ENCODE peak calls at places on chromosomes 6 and 20, in four cellular contexts. X is K562, D is cardiac muscle cell, P is tibial artery. W is an unnamed sample.

GRCh38 chr20:19070036-19070435 is 142.4 kb upstream of the SLC24A3 start:
- DNase-seq in P (no peak), X (no peak), D (no peak), W (no peak)

GRCh38 chr6:164982389-164982788 is 327.0 kb downstream of the C6orf118 start:
- DNase-seq in P (no peak), X (no peak), D (no peak), W (no peak)

GRCh38 chr6:33592595-33593413 is 12.7 kb upstream of the BAK1 start:
- DNase-seq in X (no peak), P (no peak), D (no peak), W (no peak)

GRCh38 chr6:23002044-23002619 is 432.8 kb downstream of the HDGFL1 start:
- DNase-seq in X (no peak), P (no peak), D (no peak), W (no peak)

GRCh38 chr6:7328159-7328713 is 15.2 kb upstream of the SSR1 start:
- DNase-seq in X (no peak), P (no peak), D (no peak), W (no peak)

GRCh38 chr6:143564484-143565017 is 53.0 kb upstream of the FUCA2 start:
- DNase-seq in P (no peak), D (no peak), X (no peak), W (no peak)

GRCh38 chr6:4666886-4667513 is 109.2 kb upstream of the CDYL start:
- DNase-seq in X (no peak), P (no peak), D (no peak), W (no peak)

GRCh38 chr20:29873946-29874345 is 1383.5 kb upstream of the DEFB115 start:
- DNase-seq in P (peak; percentile 47), X (no peak), D (peak; percentile 65), W (peak; percentile 94)

GRCh38 chr20:37902504-37903313 is at the start of gene VSTM2L:
- DNase-seq in D (peak; percentile 75), P (no peak), X (peak; percentile 46), W (peak; percentile 35)

GRCh38 chr20:37903317-37904007 is 535 bp downstream of the VSTM2L start:
- DNase-seq in P (no peak), X (no peak), D (no peak), W (no peak)

GRCh38 chr20:37901280-37901666 is 1.7 kb upstream of the VSTM2L start:
- DNase-seq in D (no peak), P (no peak), X (peak; percentile 40), W (no peak)

GRCh38 chr20:37904008-37904675 is 1.2 kb downstream of the VSTM2L start:
- DNase-seq in P (no peak), X (no peak), D (no peak), W (no peak)

DNA sequence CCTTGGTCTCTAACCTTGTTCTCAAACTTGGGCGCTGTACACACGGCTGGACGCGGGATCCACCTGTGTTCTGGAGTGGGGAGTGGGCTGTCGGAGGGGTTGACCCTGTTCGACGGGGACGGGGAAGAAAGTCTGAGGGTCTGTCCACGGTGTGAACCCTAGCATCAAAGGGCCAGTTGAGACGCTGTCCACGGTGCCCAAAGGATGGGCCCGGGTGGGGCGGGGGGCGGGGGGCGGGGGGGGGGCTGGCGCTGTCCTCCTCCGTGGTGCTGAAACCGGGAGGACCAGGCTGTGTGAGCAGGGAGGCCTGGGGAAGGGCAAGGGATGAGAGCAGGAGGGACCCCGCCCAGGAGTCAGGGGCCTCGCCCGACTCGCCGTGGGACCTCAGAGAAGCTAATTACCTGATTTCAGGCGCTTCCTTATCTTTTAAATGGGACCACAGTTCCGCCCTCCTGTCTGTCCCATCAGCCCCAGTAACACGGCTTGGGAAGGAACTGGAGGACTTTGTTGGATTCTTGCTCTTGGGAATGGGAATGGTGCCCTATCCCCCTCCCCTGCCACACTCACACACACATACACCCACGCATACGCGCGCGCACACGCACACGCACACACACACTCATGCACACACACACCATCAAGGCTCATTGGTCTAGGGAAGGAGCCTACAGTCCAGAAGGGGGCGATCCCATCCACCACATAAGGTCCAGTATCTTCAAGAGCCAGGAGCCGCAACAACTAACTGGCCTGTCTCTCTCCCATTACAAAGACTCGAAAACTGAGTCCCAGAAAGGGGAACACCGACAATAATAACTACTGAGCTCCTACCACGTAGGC is 1.0 kb upstream of the VSTM2L start:
- DNase-seq in P (no peak), D (peak; percentile 73), X (peak; percentile 84), W (no peak)
- TF ChIP-seq CTCF in P (peak; percentile 27), D (peak; percentile 46), X (peak; percentile 71), W (no peak)

GRCh38 chr20:38919683-38920082 is 6.5 kb upstream of the FAM83D start:
- DNase-seq in D (no peak), X (no peak), P (no peak), W (no peak)
- H3K27ac ChIP-seq in D (no peak overlapping the region), X (no peak overlapping the region), P (no peak overlapping the region), W (no peak overlapping the region)

GRCh38 chr6:28983838-28984237 is 21.3 kb downstream of the ZNF311 start:
- DNase-seq in D (no peak), X (no peak), P (no peak), W (no peak)

GRCh38 chr6:28985396-28986164 is 19.5 kb downstream of the ZNF311 start:
- DNase-seq in P (peak; percentile 85), X (no peak), D (peak; percentile 98), W (peak; percentile 77)

DNA sequence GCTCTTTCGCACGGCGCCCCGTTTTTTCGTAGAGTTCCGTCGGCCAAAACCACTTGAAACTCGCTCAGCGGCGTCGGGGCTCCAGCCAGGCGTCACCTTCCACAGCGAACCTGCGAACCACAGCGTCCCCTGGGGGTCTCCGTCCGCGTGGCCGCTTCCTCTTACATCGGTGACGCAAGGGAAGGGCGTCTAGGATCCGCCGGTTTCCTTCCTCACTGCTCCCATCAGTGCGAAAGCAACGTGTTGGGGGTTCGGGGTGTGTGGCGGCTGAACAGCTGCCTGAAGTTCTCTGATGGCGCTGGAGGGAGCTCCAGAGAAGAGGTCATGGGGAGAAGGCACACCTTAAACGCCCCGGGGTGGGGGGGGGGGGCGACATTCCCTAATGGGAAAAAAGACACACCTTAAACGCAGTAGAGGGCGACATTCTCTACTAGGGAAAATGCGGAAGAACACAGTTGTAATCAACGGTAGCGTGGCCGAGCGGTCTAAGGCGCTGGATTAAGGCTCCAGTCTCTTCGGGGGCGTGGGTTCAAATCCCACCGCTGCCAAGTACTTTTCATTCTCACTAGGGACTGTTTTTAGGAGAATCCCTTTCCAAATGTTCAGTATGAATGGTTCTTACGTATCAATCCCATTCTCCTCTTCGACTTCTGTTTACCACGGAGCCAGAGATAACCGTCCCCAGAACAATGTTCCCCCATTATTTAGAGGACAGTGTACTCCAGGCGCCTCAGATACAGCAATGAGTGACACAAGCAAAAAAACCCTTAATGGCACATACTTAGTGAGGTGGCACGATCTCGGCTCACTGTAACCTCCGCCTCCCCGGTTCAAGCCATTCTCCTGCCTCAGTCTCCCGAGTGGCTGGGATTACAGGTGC is 16.3 kb downstream of the ZNF311 start:
- DNase-seq in D (peak; percentile 86), X (peak; percentile 70), P (no peak), W (peak; percentile 38)
- TF ChIP-seq CTCF in D (peak; percentile 64), X (peak; percentile 67), P (no peak), W (no peak)

DNA sequence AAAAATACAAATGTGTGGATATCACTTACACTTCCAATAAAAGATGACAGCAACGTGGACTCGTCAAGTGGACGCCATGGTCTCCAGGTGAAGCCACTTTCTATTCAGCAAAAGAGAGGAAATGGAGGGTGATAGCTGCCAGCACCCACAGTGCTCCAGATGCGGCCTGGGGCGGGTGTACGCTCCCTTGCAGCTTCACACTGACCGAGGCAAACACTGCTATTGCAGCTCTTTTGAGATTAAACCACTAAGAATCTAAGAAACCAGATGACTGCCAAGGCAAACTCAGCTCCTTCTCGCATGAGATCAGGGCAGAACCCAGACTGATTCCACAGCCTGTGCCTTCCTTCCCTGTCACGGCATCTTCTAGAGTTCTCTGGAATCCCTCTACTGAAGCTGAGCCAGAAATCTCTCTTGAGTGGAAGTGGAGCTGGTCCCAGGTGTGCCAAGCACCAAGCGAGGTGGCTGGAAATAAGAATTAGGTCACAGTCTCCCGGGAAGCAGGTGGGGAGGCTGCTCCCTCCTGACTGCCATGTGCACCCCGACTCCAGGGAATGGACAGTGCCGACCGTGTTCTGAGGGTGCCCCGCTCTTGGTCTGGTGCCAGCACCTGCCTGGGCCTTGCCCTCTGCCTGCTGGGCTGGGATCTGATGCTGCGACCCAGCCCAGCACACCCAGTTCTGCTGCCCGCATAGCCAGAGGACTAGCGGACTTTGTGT is 90.1 kb upstream of the AFDN start:
- DNase-seq in D (peak; percentile 50), X (no peak), P (no peak), W (no peak)
- H3K27ac ChIP-seq in D (no peak overlapping the region), X (no peak overlapping the region), P (no peak overlapping the region), W (no peak overlapping the region)

DNA sequence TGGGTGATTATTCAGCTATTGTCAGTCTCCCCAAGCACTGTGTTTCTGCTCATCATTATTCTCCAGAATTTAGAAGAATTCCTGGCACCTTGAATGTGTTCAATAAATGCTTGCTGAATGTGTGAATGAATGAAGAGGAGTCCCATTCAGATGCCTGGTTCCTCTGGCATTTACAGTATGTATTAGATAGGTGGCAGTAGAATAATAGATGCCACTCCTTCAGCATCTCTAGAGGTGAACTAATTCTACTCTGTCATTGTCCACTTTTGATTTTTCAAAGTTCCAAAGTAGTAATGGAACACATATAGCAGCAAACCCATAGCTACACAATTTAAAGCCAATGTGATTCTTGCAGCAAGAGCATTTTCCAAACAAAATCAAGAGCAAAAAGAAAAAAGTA is 118.9 kb upstream of the CEP162 start:
- DNase-seq in D (no peak), X (no peak), P (no peak), W (no peak)
- TF ChIP-seq CTCF in D (peak; percentile 25), X (no peak), P (peak; percentile 12), W (no peak)

DNA sequence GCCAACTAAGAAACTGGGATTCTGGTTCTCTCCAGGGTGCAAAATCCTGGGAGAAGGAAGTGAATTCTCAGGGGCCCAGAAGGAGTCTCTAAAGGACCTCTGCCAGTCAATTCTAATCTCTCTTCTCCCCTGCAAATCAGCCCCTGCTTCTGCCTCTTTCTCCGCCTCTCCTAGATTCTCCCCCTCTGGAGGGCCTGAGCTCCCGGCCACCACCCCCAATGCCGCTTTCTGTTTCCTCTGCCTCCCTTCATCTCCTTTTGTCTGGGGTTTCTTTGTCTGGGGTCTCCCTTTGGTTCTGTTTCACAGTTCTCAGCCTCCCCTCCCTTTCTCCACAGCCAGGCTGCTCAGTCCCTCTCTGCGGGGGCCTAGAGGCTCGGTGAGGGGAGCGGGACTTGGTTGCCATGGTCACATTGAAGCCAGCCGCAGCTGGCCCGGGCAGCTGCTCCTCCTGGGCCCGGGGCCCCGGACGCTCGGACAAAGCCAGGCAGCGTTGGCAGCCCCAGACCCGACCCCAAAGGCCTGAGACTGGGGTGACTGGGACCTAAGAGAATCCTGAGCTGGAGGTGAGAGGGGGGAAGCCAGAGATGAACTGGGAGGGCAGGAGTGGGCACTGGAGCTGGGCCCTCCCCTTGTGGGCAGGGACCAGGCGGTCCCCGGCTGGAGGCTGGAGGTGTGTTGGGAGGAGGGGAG is 3.6 kb upstream of the DDR1 start:
- DNase-seq in P (no peak), D (no peak), X (no peak), W (no peak)
- H3K27ac ChIP-seq in P (no peak overlapping the region), D (peak overlapping the region; percentile 40), X (no peak overlapping the region), W (no peak overlapping the region)

GRCh38 chr20:34824861-34825529 is 456 bp downstream of the NCOA6 start:
- DNase-seq in D (peak; percentile 55), X (peak; percentile 79), P (peak; percentile 43), W (peak; percentile 86)

GRCh38 chr20:34834459-34834893 is 9.0 kb upstream of the NCOA6 start:
- DNase-seq in D (peak; percentile 55), P (no peak), X (peak; percentile 28), W (no peak)

GRCh38 chr20:34825530-34826362 is at the start of gene NCOA6:
- DNase-seq in D (peak; percentile 90), X (peak; percentile 92), P (peak; percentile 84), W (peak; percentile 95)

GRCh38 chr20:34824026-34824860 is 1.2 kb downstream of the NCOA6 start:
- DNase-seq in P (peak; percentile 54), D (peak; percentile 52), X (peak; percentile 80), W (peak; percentile 68)

GRCh38 chr20:34829191-34829590 is 3.7 kb upstream of the NCOA6 start:
- DNase-seq in D (no peak), X (no peak), P (no peak), W (no peak)
- TF ChIP-seq CTCF in D (no peak), X (peak; percentile 7), P (no peak), W (no peak)

GRCh38 chr6:167682546-167683027 is 144.1 kb upstream of the AFDN start:
- DNase-seq in P (no peak), X (no peak), D (no peak), W (no peak)
- H3K27ac ChIP-seq in P (no peak overlapping the region), X (no peak overlapping the region), D (peak overlapping the region; percentile 0), W (peak overlapping the region; percentile 67)